ENCODE peak calls at places on chromosomes 2 and 18, in six cellular contexts. V is NCI-H2081; X is NB4; P is thyroid gland; S is NCI-H1092 treated with DMSO at 0.1 percent for 48 hours; O is activated T-cell treated with anti-CD3 and anti-CD28 coated beads, Interleukin-2, amount 50 U/mL, for 1 hour. J is an unnamed sample.

GRCh38 chr2:135984199-135985017 is 1.0 kb downstream of the DARS1 start:
- DNase-seq in V (no peak), X (no peak), P (no peak), S (no peak), O (no peak), J (no peak)

GRCh38 chr2:172376505-172377125 is 50.8 kb upstream of the ITGA6 start:
- DNase-seq in V (no peak), X (no peak), P (no peak), S (no peak), O (no peak), J (no peak)

GRCh38 chr18:26471027-26471426 is 77.3 kb downstream of the KCTD1 start:
- DNase-seq in V (no peak), X (no peak), P (no peak), S (no peak), O (no peak), J (no peak)

GRCh38 chr2:172329404-172330059 is 97.9 kb upstream of the ITGA6 start:
- DNase-seq in V (no peak), X (no peak), P (peak; percentile 23), S (no peak), O (no peak), J (no peak)

GRCh38 chr2:102251042-102251848 is 60.1 kb upstream of the IL1RL1 start:
- DNase-seq in V (no peak), X (peak; percentile 63), P (peak; percentile 50), S (no peak), O (peak; percentile 72), J (no peak)

GRCh38 chr18:21865043-21865442 is 124.5 kb downstream of the MIB1 start:
- DNase-seq in V (no peak), X (no peak), P (no peak), S (no peak), O (no peak), J (no peak)

GRCh38 chr2:172097557-172098131 is 5.1 kb downstream of the DLX2 start:
- DNase-seq in V (no peak), X (no peak), P (no peak), S (no peak), O (peak; percentile 22), J (no peak)

GRCh38 chr2:75560768-75561565 is at the start of gene EVA1A:
- DNase-seq in V (peak; percentile 45), X (no peak), P (peak; percentile 37), S (peak; percentile 13), O (no peak), J (no peak)

GRCh38 chr18:50802133-50802532 is 17.7 kb downstream of the MRO start:
- DNase-seq in V (no peak), X (no peak), P (no peak), S (no peak), O (no peak), J (no peak)

J was measured in RKO.